ENCODE peak calls at places on chromosomes 3 and 15, in four cellular contexts. T is stomach, S is A549, M is ovary. B is an unnamed sample.
A peak's percentile ranks its signal among the peaks of the same experiment; 100 is the strongest.

GRCh38 chr3:73999501-73999900 is 374.8 kb upstream of the PDZRN3 start:
- DNase-seq in T (no peak), S (no peak), M (no peak), B (no peak)

GRCh38 chr3:49158108-49158709 is 7.9 kb downstream of the CCDC71 start:
- DNase-seq in T (peak; percentile 62), S (peak; percentile 41), M (no peak), B (no peak)

GRCh38 chr3:69417541-69418078 is 31.7 kb upstream of the FRMD4B start:
- DNase-seq in T (no peak), S (no peak), M (no peak), B (no peak)

GRCh38 chr3:111989061-111989678 is 9.6 kb upstream of the TAGLN3 start:
- DNase-seq in T (no peak), S (peak; percentile 71), M (no peak), B (no peak)

GRCh38 chr3:179015551-179016020 is 56.0 kb downstream of the ZMAT3 start:
- DNase-seq in T (peak; percentile 28), S (peak; percentile 70), M (no peak), B (no peak)

GRCh38 chr3:78986702-78987101 is 781.1 kb downstream of the ROBO1 start:
- DNase-seq in T (no peak), S (no peak), M (no peak), B (no peak)

GRCh38 chr3:39460677-39461076 is 6.8 kb upstream of the MOBP start:
- DNase-seq in T (no peak), S (no peak), M (no peak), B (no peak)

GRCh38 chr3:13143381-13144004 is 70.3 kb upstream of the IQSEC1 start:
- DNase-seq in T (no peak), S (no peak), M (no peak), B (no peak)

GRCh38 chr3:150149651-150150051 is 179.0 kb upstream of the PFN2 start:
- DNase-seq in T (no peak), S (no peak), M (no peak), B (no peak)

GRCh38 chr3:73299184-73299691 is 237.8 kb downstream of the EBLN2 start:
- DNase-seq in T (no peak), S (no peak), M (no peak), B (no peak)

GRCh38 chr3:48567090-48567489 is 3.5 kb upstream of the UCN2 start:
- DNase-seq in T (no peak), S (no peak), M (no peak), B (no peak)

GRCh38 chr3:142595581-142595950 is 627 bp upstream of the PLS1 start:
- DNase-seq in T (no peak), S (peak; percentile 58), M (no peak), B (no peak)

DNA sequence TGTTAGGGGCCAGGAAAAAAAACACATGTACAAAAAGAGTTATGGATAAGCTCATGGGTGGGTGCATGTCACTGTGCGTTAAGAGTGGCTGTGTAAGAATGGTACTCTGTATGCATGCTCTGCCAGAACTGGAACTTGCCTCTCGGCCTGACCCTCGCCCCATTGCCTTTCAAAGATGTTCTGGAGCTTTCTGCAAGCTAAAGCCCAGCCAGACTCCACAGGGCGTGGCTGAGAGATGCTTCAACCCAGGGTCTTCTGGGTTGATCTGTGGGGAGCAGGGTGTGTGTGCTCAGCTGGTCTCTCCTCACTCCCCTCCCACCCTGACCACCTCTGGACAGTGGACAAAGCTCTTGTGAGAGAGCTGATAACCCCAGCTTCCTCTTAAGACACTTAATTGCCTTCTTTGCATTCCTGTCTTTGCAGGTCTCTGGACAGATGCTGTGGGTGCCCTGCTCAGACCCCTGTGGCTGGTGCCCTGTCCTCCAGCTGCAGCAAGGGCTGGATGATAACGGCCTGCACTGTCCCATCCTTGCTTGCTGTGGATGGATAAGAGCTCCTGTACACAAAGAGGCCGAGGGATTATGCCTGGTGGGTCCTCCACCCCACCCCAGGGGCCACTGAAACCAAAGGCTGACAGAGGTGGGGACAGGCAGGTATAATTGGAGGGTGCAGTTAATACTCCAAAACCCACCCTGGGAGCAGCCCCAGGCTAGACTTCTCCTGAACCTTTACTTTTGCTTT is 28.7 kb downstream of the ALDH1L1 start:
- DNase-seq in T (no peak), S (no peak), M (no peak), B (no peak)
- TF ChIP-seq EP300 in T (no peak), S (no peak), M (no peak), B (no peak)

GRCh38 chr3:66158933-66159332 is 61.9 kb upstream of the SLC25A26 start:
- DNase-seq in T (no peak), S (no peak), M (no peak), B (no peak)
- H3K27ac ChIP-seq in T (no peak overlapping the region), S (no peak overlapping the region), M (no peak overlapping the region), B (no peak overlapping the region)

GRCh38 chr3:45601156-45601555 is 6.6 kb downstream of the LIMD1 start:
- DNase-seq in T (no peak), S (no peak), M (no peak), B (no peak)

GRCh38 chr3:45597581-45597980 is 3.0 kb downstream of the LIMD1 start:
- DNase-seq in T (no peak), S (no peak), M (no peak), B (no peak)

GRCh38 chr3:45599424-45599886 is 4.9 kb downstream of the LIMD1 start:
- DNase-seq in T (peak; percentile 51), S (no peak), M (no peak), B (no peak)

GRCh38 chr3:45597166-45597565 is 2.6 kb downstream of the LIMD1 start:
- DNase-seq in T (peak; percentile 48), S (no peak), M (no peak), B (no peak)

DNA sequence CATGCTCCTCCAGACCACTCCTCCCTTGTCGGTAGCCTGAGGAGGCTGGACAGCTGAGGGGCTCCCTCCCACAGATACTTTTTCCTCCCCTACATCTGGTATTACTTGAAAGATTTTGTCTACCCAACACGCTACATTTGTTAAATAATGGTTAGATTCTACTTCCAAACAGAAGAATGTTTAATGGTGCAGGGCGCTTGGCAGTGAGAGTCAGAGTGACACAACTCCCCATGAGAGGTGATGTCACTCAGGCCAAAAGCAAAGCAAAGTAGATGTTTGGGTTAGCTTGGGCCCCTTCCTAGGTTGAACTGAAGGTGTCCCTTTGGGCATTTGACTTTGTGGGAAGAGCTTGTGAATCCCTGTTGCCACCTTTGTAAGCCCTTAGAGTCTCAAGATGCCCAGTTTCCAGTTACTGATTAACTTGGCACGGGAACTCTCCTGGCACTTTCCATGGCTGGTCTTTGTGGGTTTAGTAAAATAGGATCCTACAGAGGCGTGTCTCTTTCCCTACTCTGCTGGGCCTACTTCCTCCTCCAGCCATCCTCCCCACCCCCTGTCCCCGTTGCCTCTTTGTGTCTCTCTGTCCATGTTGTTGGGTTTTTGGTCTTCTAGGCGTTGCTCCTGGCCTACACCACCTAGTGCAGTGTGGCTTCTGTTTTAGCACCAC is 5.6 kb downstream of the LIMD1 start:
- DNase-seq in T (peak; percentile 76), S (no peak), M (no peak), B (no peak)
- H3K4me1 ChIP-seq in T (peaks cover 61% of the 10 kb centered on the region), S (peaks cover 36% of the 10 kb centered on the region), M (peaks cover 25% of the 10 kb centered on the region), B (peaks cover 91% of the 10 kb centered on the region)

DNA sequence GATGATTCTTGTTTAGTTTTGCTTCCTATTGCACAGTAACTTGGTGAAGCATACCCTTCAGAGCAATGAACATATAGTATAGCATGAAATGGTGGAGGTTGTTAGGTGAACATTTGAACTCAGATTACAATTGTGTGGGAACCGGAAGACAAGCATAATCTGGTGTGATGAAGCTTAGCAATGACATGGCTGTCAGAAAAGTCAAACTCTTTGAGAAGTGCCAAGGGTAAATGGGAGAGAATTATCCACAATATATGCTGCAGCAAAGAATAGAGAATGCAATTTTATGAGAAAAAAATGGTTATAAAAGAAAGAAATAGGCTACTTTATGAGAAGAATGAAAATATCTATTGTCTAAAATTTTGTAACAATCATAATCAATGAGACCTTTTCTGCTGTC is 1536.7 kb downstream of the SI start:
- DNase-seq in T (no peak), S (no peak), M (no peak), B (no peak)
- TF ChIP-seq EP300 in T (no peak), S (no peak), M (no peak), B (no peak)

GRCh38 chr3:189712906-189713483 is 81.8 kb downstream of the TP63 start:
- DNase-seq in T (no peak), S (peak; percentile 48), M (no peak), B (no peak)

GRCh38 chr3:189714991-189715961 is 84.1 kb downstream of the TP63 start:
- DNase-seq in T (no peak), S (no peak), M (no peak), B (no peak)

GRCh38 chr3:189708375-189708774 is 77.2 kb downstream of the TP63 start:
- DNase-seq in T (no peak), S (no peak), M (no peak), B (no peak)

DNA sequence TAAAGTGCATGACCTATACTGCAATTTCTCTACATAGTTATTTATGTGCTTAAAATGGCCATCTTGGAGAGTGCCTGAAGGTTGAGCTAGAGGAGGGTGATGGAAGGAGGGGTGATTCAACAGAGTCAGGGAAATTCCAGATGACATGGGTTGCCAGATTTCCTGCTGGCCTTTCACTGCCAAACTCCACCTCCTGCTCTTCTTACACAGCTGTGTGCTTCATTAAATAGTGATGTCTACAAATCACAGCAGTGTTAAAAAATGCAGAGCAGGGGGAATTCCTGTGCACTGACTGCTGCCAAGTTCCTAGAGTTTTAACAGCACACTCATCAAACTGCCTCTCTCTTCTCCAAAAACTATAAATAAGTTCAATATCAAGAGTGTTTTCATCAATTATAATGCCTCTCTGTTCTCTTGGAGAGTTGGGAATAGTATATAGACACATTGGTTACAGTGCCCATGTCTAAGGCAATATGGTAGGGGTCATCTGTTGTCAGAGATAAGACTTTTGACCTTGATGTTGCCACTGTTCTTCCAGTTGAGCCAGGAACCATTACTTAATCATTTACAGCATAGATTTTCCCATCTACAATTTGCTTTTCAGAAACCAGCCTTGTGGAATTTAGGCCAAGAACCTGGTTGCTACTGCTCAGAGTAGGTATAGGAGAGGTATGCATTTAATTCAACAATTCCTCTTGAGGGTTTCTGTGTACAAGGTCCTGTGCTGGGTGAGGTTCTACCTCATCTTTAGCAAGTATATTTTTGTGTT is 79.6 kb downstream of the TP63 start:
- DNase-seq in T (no peak), S (peak; percentile 86), M (peak; percentile 12), B (peak; percentile 17)
- H3K27ac ChIP-seq in T (no peak overlapping the region), S (peak overlapping the region; percentile 78), M (no peak overlapping the region), B (no peak overlapping the region)

GRCh38 chr15:80977627-80978036 is 12.0 kb downstream of the MESD start:
- DNase-seq in T (peak; percentile 71), S (peak; percentile 73), M (no peak), B (peak; percentile 50)
- H3K4me1 ChIP-seq in T (peaks cover 15% of the 10 kb centered on the region), S (peaks cover 6% of the 10 kb centered on the region), M (peaks cover 2% of the 10 kb centered on the region), B (peaks cover 6% of the 10 kb centered on the region)